ENCODE peak calls at places on chromosomes 5 and 9, in six cellular contexts. D, A, U, N, V and L are unnamed samples.

GRCh38 chr9:38286357-38286756 is 106.1 kb upstream of the ALDH1B1 start:
- DNase-seq in V (peak; percentile 45), U (no peak), A (no peak), N (no peak), D (no peak), L (no peak)

GRCh38 chr9:97557606-97558095 is 56.2 kb downstream of the TMOD1 start:
- DNase-seq in U (no peak), V (no peak), D (peak; percentile 64), A (no peak), N (no peak), L (no peak)

GRCh38 chr5:153523831-153524230 is 33.4 kb downstream of the GRIA1 start:
- DNase-seq in A (no peak), V (no peak), D (no peak), N (peak; percentile 70), U (no peak), L (no peak)

GRCh38 chr9:6428940-6429889 is 16.2 kb downstream of the UHRF2 start:
- DNase-seq in D (peak; percentile 78), A (no peak), N (no peak), V (no peak), U (no peak), L (no peak)

GRCh38 chr9:88539246-88539645 is 4.3 kb downstream of the NXNL2 start:
- DNase-seq in N (no peak), V (no peak), A (no peak), U (no peak), D (no peak), L (no peak)

GRCh38 chr9:127077658-127077975 is 44.8 kb downstream of the ANGPTL2 start:
- DNase-seq in N (no peak), U (no peak), V (peak; percentile 17), A (no peak), D (no peak), L (no peak)

GRCh38 chr9:89676281-89676680 is 71.5 kb downstream of the GADD45G start:
- DNase-seq in A (no peak), N (no peak), V (no peak), U (no peak), D (no peak), L (no peak)

GRCh38 chr5:150120062-150120441 is 33.7 kb upstream of the CSF1R start:
- DNase-seq in A (no peak), N (no peak), D (no peak), U (no peak), V (no peak), L (no peak)

GRCh38 chr5:154221371-154221896 is 30.9 kb downstream of the GALNT10 start:
- DNase-seq in D (no peak), V (peak; percentile 49), U (peak; percentile 30), A (no peak), N (peak; percentile 90), L (peak; percentile 88)

GRCh38 chr5:30343707-30344106 is 849.8 kb upstream of the CDH6 start:
- DNase-seq in V (no peak), A (no peak), D (no peak), N (no peak), U (no peak), L (no peak)

GRCh38 chr5:142016576-142016975 is 3.7 kb upstream of the GNPDA1 start:
- DNase-seq in A (no peak), N (no peak), D (no peak), V (no peak), U (no peak), L (no peak)

GRCh38 chr9:97502222-97502983 is 937 bp downstream of the TMOD1 start:
- DNase-seq in A (no peak), V (peak; percentile 11), U (no peak), D (no peak), N (no peak), L (no peak)

GRCh38 chr5:119330367-119331183 is 25.2 kb upstream of the TNFAIP8 start:
- DNase-seq in N (peak; percentile 34), V (peak; percentile 43), A (no peak), U (peak; percentile 48), D (no peak), L (peak; percentile 43)

GRCh38 chr9:115672477-115673316 is 480.9 kb upstream of the PAPPA start:
- DNase-seq in V (peak; percentile 90), N (peak; percentile 97), D (no peak), U (no peak), A (peak; percentile 96), L (peak; percentile 95)

GRCh38 chr5:110738503-110738811 is 350 bp upstream of the SLC25A46 start:
- DNase-seq in D (peak; percentile 86), V (no peak), U (peak; percentile 53), N (no peak), A (no peak), L (no peak)

GRCh38 chr9:18463991-18464390 is 10.0 kb upstream of the ADAMTSL1 start:
- DNase-seq in N (peak; percentile 59), A (no peak), D (no peak), V (no peak), U (no peak), L (peak; percentile 42)

GRCh38 chr9:78369644-78370219 is 72.8 kb downstream of the PSAT1 start:
- DNase-seq in U (peak; percentile 4), N (peak; percentile 67), A (peak; percentile 66), D (peak; percentile 83), V (peak; percentile 89), L (peak; percentile 42)

GRCh38 chr9:70069734-70070133 is 26.1 kb downstream of the MAMDC2 start:
- DNase-seq in A (no peak), D (no peak), U (no peak), V (no peak), N (no peak), L (no peak)
- H3K4me1 ChIP-seq in A (no peaks in the 10 kb centered on the region), D (no peaks in the 10 kb centered on the region), U (no peaks in the 10 kb centered on the region), V (no peaks in the 10 kb centered on the region), N (no peaks in the 10 kb centered on the region), L (no peaks in the 10 kb centered on the region)

GRCh38 chr9:113461943-113462342 is 1.6 kb upstream of the RGS3 start:
- DNase-seq in D (no peak), N (no peak), V (no peak), A (no peak), U (no peak), L (no peak)

GRCh38 chr9:113463418-113464285 is at the start of gene RGS3:
- DNase-seq in U (no peak), N (no peak), V (peak; percentile 64), D (no peak), A (peak; percentile 68), L (peak; percentile 29)

GRCh38 chr9:113462781-113463286 is 693 bp upstream of the RGS3 start:
- DNase-seq in N (no peak), V (no peak), U (no peak), A (no peak), D (no peak), L (no peak)

GRCh38 chr9:113464672-113465271 is 1.2 kb downstream of the RGS3 start:
- DNase-seq in U (no peak), N (no peak), D (no peak), A (no peak), V (no peak), L (no peak)

GRCh38 chr9:113464286-113464660 is 746 bp downstream of the RGS3 start:
- DNase-seq in N (no peak), U (no peak), A (no peak), V (no peak), D (no peak), L (no peak)
- H3K4me1 ChIP-seq in N (no peaks in the 10 kb centered on the region), U (no peaks in the 10 kb centered on the region), A (peaks cover 32% of the 10 kb centered on the region), V (no peaks in the 10 kb centered on the region), D (no peaks in the 10 kb centered on the region), L (peaks cover 8% of the 10 kb centered on the region)

GRCh38 chr5:146681586-146681945 is 165.6 kb upstream of the GPR151 start:
- DNase-seq in U (no peak), V (no peak), D (no peak), N (peak; percentile 55), A (no peak), L (no peak)
- H3K4me1 ChIP-seq in U (no peaks in the 10 kb centered on the region), V (no peaks in the 10 kb centered on the region), D (no peaks in the 10 kb centered on the region), N (peaks cover 15% of the 10 kb centered on the region), A (no peaks in the 10 kb centered on the region), L (no peaks in the 10 kb centered on the region)

GRCh38 chr5:145701404-145701803 is 133.7 kb downstream of the PRELID2 start:
- DNase-seq in U (no peak), V (peak; percentile 16), A (peak; percentile 3), N (no peak), D (no peak), L (no peak)

GRCh38 chr5:145699846-145700245 is 135.3 kb downstream of the PRELID2 start:
- DNase-seq in A (no peak), U (no peak), N (no peak), V (no peak), D (no peak), L (no peak)

DNA sequence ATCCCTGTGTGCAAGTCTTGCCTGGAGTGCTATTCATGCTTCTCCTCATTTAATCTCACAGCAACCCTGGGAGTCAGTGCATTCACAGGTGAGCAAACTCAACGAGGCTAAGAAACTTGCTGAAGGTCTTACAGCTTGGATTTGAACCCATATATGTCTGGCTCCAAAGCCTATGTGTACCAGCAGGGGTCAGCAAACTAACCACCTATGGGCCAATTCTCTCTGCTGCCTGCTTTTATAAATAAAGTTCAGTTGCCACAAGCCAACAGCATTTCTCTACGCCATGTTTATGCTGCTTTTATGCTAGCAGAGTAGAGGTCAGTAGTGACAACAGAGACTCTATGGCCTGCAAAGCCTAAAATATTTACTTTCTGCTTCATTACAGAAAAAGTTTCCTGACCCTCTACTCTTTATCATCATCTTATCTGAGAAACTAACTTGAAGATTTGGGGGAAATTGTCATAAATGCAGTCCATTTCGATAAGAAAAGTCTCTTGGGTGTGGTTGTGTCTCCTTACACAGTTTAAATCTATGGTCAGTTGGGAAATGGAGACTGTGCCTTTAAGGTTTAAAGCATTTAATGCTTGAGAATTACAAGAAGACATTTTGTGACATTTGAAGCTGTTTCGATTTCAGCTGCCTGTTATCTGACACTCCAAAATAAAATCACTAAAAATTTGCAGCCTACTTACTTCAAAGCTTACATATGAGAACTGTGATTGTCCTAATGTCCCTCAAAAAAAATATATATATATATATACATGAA is 137.7 kb downstream of the PRELID2 start:
- DNase-seq in N (peak; percentile 61), A (peak; percentile 53), V (peak; percentile 70), D (no peak), U (no peak), L (peak; percentile 19)
- H3K4me1 ChIP-seq in N (no peaks in the 10 kb centered on the region), A (no peaks in the 10 kb centered on the region), V (no peaks in the 10 kb centered on the region), D (no peaks in the 10 kb centered on the region), U (no peaks in the 10 kb centered on the region), L (no peaks in the 10 kb centered on the region)

DNA sequence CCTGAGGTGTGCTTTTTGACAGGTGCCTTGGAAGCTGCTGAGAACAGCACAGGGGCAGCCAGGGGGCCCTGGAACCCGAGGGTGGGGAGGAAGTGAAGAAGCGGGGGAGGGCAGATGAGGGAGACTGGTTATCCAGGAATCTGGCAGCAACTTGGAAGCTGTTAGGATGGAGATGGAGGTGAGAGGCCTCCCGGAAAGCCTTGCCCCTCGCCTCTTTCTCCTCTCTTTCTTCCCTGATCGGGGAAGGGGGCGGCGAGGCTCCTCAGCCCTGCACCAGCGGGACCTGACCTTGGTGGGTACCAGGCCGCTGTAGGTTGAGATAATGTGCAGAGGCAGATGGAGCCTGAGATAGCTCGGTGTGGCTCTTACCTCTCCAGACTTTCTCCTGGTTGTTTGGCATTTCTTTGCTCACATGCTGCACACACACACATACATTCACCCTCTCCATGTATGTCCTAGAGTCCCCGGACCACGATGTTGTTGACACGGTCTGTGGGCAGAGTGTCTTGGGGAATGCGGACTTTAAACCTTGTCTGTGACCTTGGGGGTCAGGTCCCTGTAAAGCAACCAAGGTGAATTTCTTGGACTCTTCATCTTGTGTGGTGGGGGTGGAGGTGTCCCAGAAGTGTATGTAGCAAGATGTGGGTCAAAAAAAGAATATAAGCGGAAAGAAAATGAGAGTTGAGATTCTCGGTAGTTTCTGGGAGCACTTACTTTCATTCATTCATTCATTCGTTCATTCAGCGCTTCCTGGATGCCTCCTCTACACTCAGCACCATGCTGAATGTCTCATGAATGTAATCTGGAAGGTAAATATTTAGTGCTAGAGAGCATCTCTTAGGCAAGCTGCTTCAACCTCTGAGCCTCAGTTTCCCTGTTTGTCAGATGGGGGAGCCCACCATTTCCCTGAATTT is 1.6 kb downstream of the WWC1 start:
- DNase-seq in V (no peak), A (no peak), N (no peak), U (no peak), D (no peak), L (no peak)
- H3K4me1 ChIP-seq in V (peaks cover 5% of the 10 kb centered on the region), A (peaks cover 76% of the 10 kb centered on the region), N (no peaks in the 10 kb centered on the region), U (peaks cover 3% of the 10 kb centered on the region), D (peaks cover 5% of the 10 kb centered on the region), L (peaks cover 51% of the 10 kb centered on the region)